ENCODE peak calls at places on chromosome 1, in six cellular contexts. M is lower leg skin; T is SJSA1; U is A549; Y is activated T-cell treated with anti-CD3 and anti-CD28 coated beads, Interleukin-2, amount 50 U/mL, for 72 hours; R is ELR. I is an unnamed sample.

GRCh38 chr1:46818591-46818990 is 19.7 kb downstream of the CYP4B1 start:
- DNase-seq in M (no peak), T (no peak), U (no peak), Y (no peak), R (no peak), I (no peak)

GRCh38 chr1:93251966-93252365 is 71.4 kb downstream of the CCDC18 start:
- DNase-seq in M (no peak), T (no peak), U (no peak), Y (no peak), R (no peak), I (no peak)

GRCh38 chr1:20589331-20590312 is 725 bp downstream of the CDA start:
- DNase-seq in M (no peak), T (no peak), U (no peak), Y (no peak), R (no peak), I (peak; percentile 84)

GRCh38 chr1:53959664-53960250 is 13.6 kb downstream of the LRRC42 start:
- DNase-seq in M (no peak), T (no peak), U (peak; percentile 41), Y (peak; percentile 14), R (peak; percentile 66), I (peak; percentile 47)

GRCh38 chr1:238701024-238701423 is 685.3 kb upstream of the CHRM3 start:
- DNase-seq in M (no peak), T (no peak), U (peak; percentile 1), Y (no peak), R (no peak), I (no peak)

GRCh38 chr1:24289937-24290595 is 29.1 kb upstream of the GRHL3 start:
- DNase-seq in M (peak; percentile 86), T (peak; percentile 88), U (peak; percentile 88), Y (no peak), R (peak; percentile 77), I (peak; percentile 96)

GRCh38 chr1:54809496-54810074 is 8.5 kb upstream of the TTC22 start:
- DNase-seq in M (no peak), T (no peak), U (no peak), Y (no peak), R (no peak), I (peak; percentile 21)

GRCh38 chr1:201624741-201625646 is 86.1 kb downstream of the NAV1 start:
- DNase-seq in M (peak; percentile 35), T (no peak), U (peak; percentile 58), Y (no peak), R (peak; percentile 97), I (peak; percentile 94)

GRCh38 chr1:115429242-115429641 is 91.2 kb upstream of the NGF start:
- DNase-seq in M (no peak), T (no peak), U (no peak), Y (no peak), R (peak; percentile 88), I (peak; percentile 84)

GRCh38 chr1:78303620-78304019 is 187.2 kb upstream of the PTGFR start:
- DNase-seq in M (peak; percentile 83), T (no peak), U (peak; percentile 11), Y (no peak), R (peak; percentile 92), I (peak; percentile 93)

GRCh38 chr1:109765896-109766615 is 2.3 kb upstream of the EPS8L3 start:
- DNase-seq in M (no peak), T (peak; percentile 38), U (no peak), Y (no peak), R (no peak), I (no peak)

GRCh38 chr1:37602750-37603694 is 7.3 kb upstream of the GNL2 start:
- DNase-seq in M (no peak), T (no peak), U (peak; percentile 29), Y (peak; percentile 35), R (peak; percentile 59), I (peak; percentile 74)

GRCh38 chr1:114468710-114469468 is 42.1 kb downstream of the TRIM33 start:
- DNase-seq in M (no peak), T (no peak), U (no peak), Y (no peak), R (peak; percentile 39), I (peak; percentile 54)

GRCh38 chr1:230236951-230237350 is 169.9 kb downstream of the GALNT2 start:
- DNase-seq in M (no peak), T (no peak), U (no peak), Y (no peak), R (no peak), I (no peak)

GRCh38 chr1:161127649-161128048 is 4.8 kb downstream of the DEDD start:
- DNase-seq in M (no peak), T (no peak), U (no peak), Y (no peak), R (no peak), I (no peak)

GRCh38 chr1:19310720-19311502 is 1.0 kb downstream of the AKR7A2 start:
- DNase-seq in M (no peak), T (no peak), U (no peak), Y (no peak), R (peak; percentile 37), I (peak; percentile 61)

GRCh38 chr1:206456577-206457375 is 13.5 kb upstream of the IKBKE start:
- DNase-seq in M (no peak), T (no peak), U (no peak), Y (no peak), R (peak; percentile 65), I (peak; percentile 75)

GRCh38 chr1:203342192-203342940 is 8.6 kb downstream of the FMOD start:
- DNase-seq in M (peak; percentile 46), T (peak; percentile 59), U (peak; percentile 52), Y (peak; percentile 42), R (peak; percentile 61), I (peak; percentile 61)

GRCh38 chr1:115555446-115555845 is 86.3 kb upstream of the VANGL1 start:
- DNase-seq in M (no peak), T (no peak), U (no peak), Y (no peak), R (no peak), I (peak; percentile 79)

GRCh38 chr1:232108598-232108997 is 482.0 kb downstream of the DISC1 start:
- DNase-seq in M (no peak), T (no peak), U (no peak), Y (no peak), R (peak; percentile 23), I (peak; percentile 8)

GRCh38 chr1:72412286-72412685 is 129.9 kb upstream of the NEGR1 start:
- DNase-seq in M (no peak), T (no peak), U (no peak), Y (no peak), R (peak; percentile 88), I (peak; percentile 77)

I was measured in GM23248.